ENCODE peak calls at places on chromosomes 12 and 14, in seven cellular contexts. J is mesothelial cell of epicardium, C is CD14-positive monocyte, R is astrocyte of the cerebellum, I is right lobe of liver, U is neural crest cell, P is AG10803. N is an unnamed sample.

GRCh38 chr14:52014601-52015267 is 25.4 kb downstream of the RTRAF start:
- DNase-seq in R (no peak), C (no peak), P (no peak), U (peak), I (no peak), J (no peak), N (no peak)

GRCh38 chr14:38107216-38107631 is 100.5 kb upstream of the SSTR1 start:
- DNase-seq in I (no peak), J (no peak), P (no peak), U (no peak), R (no peak), C (no peak), N (no peak)

GRCh38 chr14:38171197-38171596 is 36.5 kb upstream of the SSTR1 start:
- DNase-seq in J (no peak), U (no peak), C (no peak), I (no peak), R (peak), P (peak), N (no peak)

GRCh38 chr14:90556050-90556477 is 159.2 kb downstream of the CALM1 start:
- DNase-seq in C (no peak), I (no peak), P (no peak), J (peak), U (peak), R (no peak), N (peak)

GRCh38 chr12:110704750-110705149 is 15.8 kb upstream of the HVCN1 start:
- DNase-seq in I (no peak), U (no peak), C (no peak), P (no peak), J (no peak), R (no peak), N (no peak)

GRCh38 chr12:123519151-123520001 is 14.1 kb downstream of the RILPL1 start:
- DNase-seq in I (no peak), U (no peak), R (peak), C (no peak), P (peak), J (peak), N (no peak)

GRCh38 chr12:57166971-57167371 is 19.6 kb upstream of the LRP1-AS start:
- DNase-seq in J (no peak), P (peak), U (no peak), R (no peak), I (no peak), C (no peak), N (no peak)

GRCh38 chr12:108515916-108516315 is 839 bp downstream of the FICD start:
- DNase-seq in U (no peak), P (no peak), I (no peak), C (no peak), J (no peak), R (no peak), N (no peak)

GRCh38 chr12:1533205-1533601 is 61.2 kb downstream of the FBXL14 start:
- DNase-seq in I (no peak), C (no peak), R (no peak), P (peak), U (no peak), J (no peak), N (no peak)

GRCh38 chr12:52210186-52210924 is 18.5 kb upstream of the KRT80 start:
- DNase-seq in C (peak), U (no peak), P (peak), I (peak), J (no peak), R (no peak), N (no peak)

GRCh38 chr14:60188115-60188514 is 22.9 kb upstream of the DHRS7 start:
- DNase-seq in U (no peak), C (no peak), I (no peak), P (no peak), J (no peak), R (no peak), N (no peak)

GRCh38 chr12:25839470-25839869 is 119.0 kb upstream of the RASSF8 start:
- DNase-seq in I (no peak), P (no peak), R (no peak), U (no peak), C (no peak), J (no peak), N (no peak)

GRCh38 chr12:2974560-2974971 is 15.4 kb downstream of the TEAD4 start:
- DNase-seq in I (no peak), C (peak), J (no peak), U (no peak), P (peak), R (no peak), N (no peak)

GRCh38 chr12:50013361-50014147 is 11.7 kb downstream of the RACGAP1 start:
- DNase-seq in C (no peak), J (no peak), I (no peak), P (no peak), R (no peak), U (no peak), N (no peak)

GRCh38 chr12:92208613-92209121 is 63.0 kb upstream of the BTG1 start:
- DNase-seq in U (no peak), C (no peak), R (no peak), I (no peak), J (no peak), P (peak), N (peak)

GRCh38 chr12:104653730-104654328 is 197.1 kb downstream of the CHST11 start:
- DNase-seq in P (no peak), R (no peak), J (no peak), C (no peak), I (no peak), U (peak), N (no peak)

GRCh38 chr14:68676511-68676943 is 116.3 kb downstream of the ZFP36L1 start:
- DNase-seq in U (no peak), J (no peak), I (no peak), R (no peak), C (peak), P (no peak), N (no peak)

GRCh38 chr14:80585506-80585835 is 356.1 kb downstream of the CEP128 start:
- DNase-seq in J (no peak), U (no peak), C (no peak), I (no peak), P (no peak), R (no peak), N (no peak)

GRCh38 chr12:3533703-3534386 is 42.8 kb downstream of the PRMT8 start:
- DNase-seq in J (peak), I (no peak), U (no peak), R (no peak), C (no peak), P (no peak), N (no peak)

GRCh38 chr12:50186667-50187066 is 19.5 kb upstream of the CERS5 start:
- DNase-seq in P (peak), J (no peak), C (no peak), U (no peak), I (no peak), R (no peak), N (no peak)

GRCh38 chr12:15278816-15279658 is 43.3 kb upstream of the PTPRO start:
- DNase-seq in C (no peak), P (peak), J (no peak), R (peak), U (no peak), I (no peak), N (peak)

GRCh38 chr14:97844042-97844441 is 1046.9 kb downstream of the VRK1 start:
- DNase-seq in R (no peak), P (no peak), C (no peak), U (no peak), I (no peak), J (no peak), N (no peak)

GRCh38 chr14:95322646-95323045 is 2.9 kb upstream of the CLMN start:
- DNase-seq in I (no peak), J (no peak), P (no peak), U (no peak), R (no peak), C (no peak), N (no peak)

GRCh38 chr14:34943506-34943905 is 39.3 kb upstream of the SRP54 start:
- DNase-seq in U (no peak), J (no peak), P (no peak), R (no peak), C (no peak), I (no peak), N (no peak)

GRCh38 chr12:82817368-82817767 is 130.7 kb downstream of the TMTC2 start:
- DNase-seq in C (no peak), U (no peak), P (no peak), J (no peak), R (no peak), I (no peak), N (no peak)

GRCh38 chr14:105141486-105142281 is 26.9 kb downstream of the JAG2 start:
- DNase-seq in I (peak), C (peak), R (no peak), U (no peak), P (no peak), J (no peak), N (no peak)

GRCh38 chr14:68628605-68629310 is 164.1 kb downstream of the ZFP36L1 start:
- DNase-seq in R (no peak), J (peak), U (no peak), C (no peak), I (no peak), P (no peak), N (peak)

GRCh38 chr12:105330938-105331804 is 680 bp downstream of the C12orf75 start:
- DNase-seq in I (no peak), J (peak), P (no peak), R (no peak), U (peak), C (peak), N (peak)

GRCh38 chr12:92905811-92906554 is 23.1 kb downstream of the EEA1 start:
- DNase-seq in I (no peak), U (no peak), J (no peak), C (no peak), R (no peak), P (no peak), N (no peak)

GRCh38 chr12:51238037-51238509 is 553 bp upstream of the DAZAP2 start:
- DNase-seq in R (no peak), J (peak), I (no peak), C (no peak), U (no peak), P (no peak), N (no peak)

GRCh38 chr14:102606296-102606695 is 13.8 kb downstream of the RCOR1 start:
- DNase-seq in R (no peak), J (no peak), U (no peak), C (no peak), I (no peak), P (no peak), N (no peak)

GRCh38 chr12:64625243-64626077 is 15.2 kb downstream of the RASSF3 start:
- DNase-seq in I (no peak), J (peak), C (peak), U (no peak), P (peak), R (peak), N (peak)

DNA sequence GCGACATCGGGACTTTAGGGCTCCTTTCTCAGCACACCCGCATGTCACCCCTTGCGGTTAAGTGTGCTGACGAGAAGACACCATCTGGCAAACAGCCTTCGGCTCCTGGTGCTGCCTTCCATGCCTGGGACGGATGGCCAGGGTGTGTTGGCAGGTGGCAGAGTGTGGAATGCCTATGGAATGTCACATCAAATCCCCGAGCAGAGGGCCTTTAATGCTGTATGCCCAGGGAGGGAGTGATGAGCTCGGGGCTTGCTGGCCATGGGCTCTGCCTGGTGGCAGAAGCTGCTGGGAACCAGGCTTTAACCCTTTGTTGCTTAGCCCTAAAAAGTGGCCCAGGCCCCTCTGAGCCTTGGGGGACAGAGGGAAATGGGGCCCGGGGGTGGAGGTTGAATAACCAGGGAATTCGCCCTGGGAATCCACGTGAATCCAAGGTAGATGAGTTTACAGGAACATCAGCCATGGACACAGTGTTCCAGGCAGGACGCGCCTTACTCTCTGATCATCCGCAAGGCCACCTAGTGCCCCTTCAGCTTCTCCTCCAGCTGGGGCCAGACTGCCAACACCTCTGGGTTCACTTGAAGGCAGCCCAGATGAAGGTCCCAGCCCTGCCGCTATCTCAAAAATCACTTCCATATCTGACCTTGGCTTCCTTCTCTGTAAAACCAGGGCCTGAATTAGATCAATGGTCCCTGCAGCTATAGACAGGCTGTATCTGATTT is 17.4 kb downstream of the FAM181A start:
- DNase-seq in P (no peak), R (no peak), I (no peak), U (no peak), J (no peak), C (no peak), N (no peak)
- TF ChIP-seq CTCF in P (no peak), R (no peak), I (no peak), U (no peak), J (no peak), C (no peak), N (no peak)

GRCh38 chr12:125070117-125070516 is 4.9 kb downstream of the AACS start:
- DNase-seq in R (no peak), P (no peak), C (no peak), I (no peak), J (no peak), U (no peak), N (no peak)
- TF ChIP-seq CTCF in R (no peak), P (no peak), C (no peak), I (no peak), J (no peak), U (no peak), N (no peak)

GRCh38 chr12:7212678-7213077 is 23.2 kb downstream of the PEX5 start:
- DNase-seq in J (no peak), R (no peak), P (no peak), I (no peak), C (no peak), U (no peak), N (no peak)
- TF ChIP-seq CTCF in J (no peak), R (no peak), P (no peak), I (no peak), C (no peak), U (no peak), N (no peak)

GRCh38 chr12:114764516-114764915 is 80.5 kb upstream of the TBX3 start:
- DNase-seq in I (no peak), C (no peak), P (no peak), J (no peak), U (peak), R (no peak), N (no peak)

GRCh38 chr12:114767906-114768697 is 84.1 kb upstream of the TBX3 start:
- DNase-seq in U (peak), P (no peak), R (no peak), J (peak), I (no peak), C (no peak), N (no peak)

GRCh38 chr12:114770323-114770722 is 86.3 kb upstream of the TBX3 start:
- DNase-seq in I (no peak), C (no peak), U (no peak), P (no peak), R (no peak), J (no peak), N (no peak)

GRCh38 chr12:114769634-114770033 is 85.7 kb upstream of the TBX3 start:
- DNase-seq in U (no peak), J (no peak), C (no peak), P (peak), R (no peak), I (peak), N (no peak)

DNA sequence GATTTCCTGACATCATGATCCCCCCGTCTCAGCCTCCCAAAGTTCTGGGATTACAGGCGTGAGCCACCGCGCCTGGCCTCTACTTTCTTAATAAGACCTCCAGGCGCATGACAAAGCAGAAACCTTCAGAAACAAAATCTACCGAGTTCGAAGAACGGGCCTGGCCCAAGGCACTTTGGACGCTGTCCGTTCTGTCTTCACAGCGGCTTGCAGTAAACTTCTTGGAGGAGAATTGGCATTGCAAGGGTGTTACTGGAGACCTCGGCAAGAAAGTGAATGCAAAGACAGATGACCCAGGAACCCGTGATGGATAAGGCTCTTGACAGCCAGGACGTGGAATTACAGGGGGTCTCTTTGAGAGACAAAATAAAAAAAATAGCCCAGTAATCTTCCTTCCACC is 83.1 kb upstream of the TBX3 start:
- DNase-seq in J (no peak), U (no peak), C (no peak), R (no peak), P (no peak), I (no peak), N (no peak)
- TF ChIP-seq CTCF in J (no peak), U (no peak), C (no peak), R (no peak), P (no peak), I (no peak), N (no peak)

GRCh38 chr12:55955344-55955743 is 10.5 kb downstream of the PMEL start:
- DNase-seq in R (no peak), P (no peak), J (no peak), I (no peak), C (no peak), U (no peak), N (no peak)

GRCh38 chr12:55957106-55957859 is 8.6 kb downstream of the PMEL start:
- DNase-seq in J (no peak), I (no peak), C (no peak), U (no peak), R (no peak), P (no peak), N (peak)

DNA sequence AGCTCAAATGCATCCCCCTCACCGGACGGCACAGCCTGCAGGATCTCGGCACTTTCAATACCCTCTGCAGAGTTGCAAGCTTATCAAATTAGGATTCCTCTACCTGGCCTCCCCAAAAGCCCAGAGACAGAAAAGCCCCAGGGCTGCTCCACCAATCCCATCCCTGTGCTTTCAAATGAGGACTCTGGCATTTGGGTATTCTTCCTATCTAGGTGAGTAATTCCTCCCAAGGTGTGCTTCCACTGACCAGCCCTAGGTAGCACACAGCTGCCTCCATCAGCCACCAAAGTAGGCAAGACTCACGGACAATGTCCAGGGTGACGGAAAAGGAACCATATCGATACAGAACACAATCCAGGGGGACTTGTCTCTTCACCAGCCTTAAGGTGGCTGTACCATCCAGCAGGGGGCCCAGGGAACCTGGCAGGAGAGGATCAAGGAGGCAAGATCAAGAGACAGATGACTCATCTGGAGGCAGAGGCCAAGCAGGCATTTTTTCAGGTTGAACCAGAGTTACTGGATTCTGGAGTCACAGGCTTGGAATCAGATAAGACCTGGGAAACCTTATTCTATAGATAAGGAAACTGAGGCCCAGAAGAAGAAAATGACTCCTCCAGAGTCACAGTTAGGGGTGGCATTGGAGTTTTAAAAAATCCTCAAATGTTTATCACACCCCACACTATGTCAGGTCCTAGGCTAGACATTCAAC is 9.9 kb downstream of the PMEL start:
- DNase-seq in C (no peak), P (peak), I (no peak), R (no peak), U (no peak), J (no peak), N (no peak)
- TF ChIP-seq CTCF in C (peak), P (peak), I (no peak), R (peak), U (peak), J (no peak), N (peak)

GRCh38 chr14:94307410-94307992 is 14.4 kb upstream of the SERPINA10 start:
- DNase-seq in U (no peak), J (no peak), C (no peak), I (no peak), R (no peak), P (no peak), N (peak)
- TF ChIP-seq CTCF in U (peak), J (peak), C (peak), I (peak), R (peak), P (peak), N (no peak)

DNA sequence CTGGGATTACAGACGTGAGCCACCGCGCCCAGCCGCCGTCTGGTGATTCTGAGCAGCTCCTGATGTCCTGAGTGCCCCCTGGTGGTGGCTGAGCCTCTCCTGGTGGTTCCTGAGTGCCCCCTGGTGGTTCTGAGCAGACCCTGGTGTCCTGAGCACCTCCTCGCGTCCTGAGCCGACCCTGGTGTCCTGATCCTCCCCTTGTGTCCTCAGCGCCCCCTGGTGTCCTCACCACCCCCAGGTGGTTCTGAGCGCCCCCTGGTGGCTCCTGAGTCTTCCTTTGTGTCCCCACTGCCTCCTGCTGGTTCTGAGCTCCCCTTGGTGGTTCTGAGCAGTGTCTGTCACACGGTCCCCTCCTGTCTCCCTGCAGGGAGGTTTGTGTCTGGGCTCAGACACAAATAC is 1304.9 kb downstream of the TMEM121 start:
- DNase-seq in J (no peak), C (peak), I (no peak), R (no peak), P (no peak), U (no peak), N (no peak)
- TF ChIP-seq CTCF in J (no peak), C (peak), I (peak), R (no peak), P (no peak), U (no peak), N (no peak)

DNA sequence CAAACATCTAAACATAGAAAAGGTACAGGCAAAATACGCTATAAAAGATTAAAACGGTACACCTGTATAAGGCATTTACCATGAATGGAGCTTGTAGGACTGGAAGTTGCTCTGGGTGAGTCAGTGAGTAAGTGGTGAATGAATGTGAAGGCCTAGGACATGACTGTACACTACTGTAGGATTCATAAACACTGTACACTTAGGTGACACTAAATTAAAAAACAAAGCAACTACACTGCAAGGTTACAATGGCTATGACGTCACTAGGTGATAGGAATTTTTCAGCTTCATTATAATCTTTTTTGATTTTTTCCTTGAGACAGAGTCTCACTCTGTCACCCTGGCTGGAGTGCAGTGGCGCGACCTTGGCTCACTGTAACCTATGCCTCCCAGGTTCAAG is 269.2 kb downstream of the KSR2 start:
- DNase-seq in J (no peak), P (peak), I (no peak), U (no peak), R (no peak), C (no peak), N (no peak)
- TF ChIP-seq CTCF in J (no peak), P (no peak), I (no peak), U (no peak), R (no peak), C (no peak), N (no peak)

GRCh38 chr12:120579179-120579578 is 2.0 kb downstream of the POP5 start:
- DNase-seq in I (no peak), C (no peak), U (no peak), P (no peak), R (no peak), J (no peak), N (no peak)
- TF ChIP-seq CTCF in I (no peak), C (no peak), U (no peak), P (no peak), R (no peak), J (no peak), N (no peak)